ENCODE peak calls at places on chromosomes 7 and 10, in nine cellular contexts. Y is colonic mucosa; Q is CD8-positive, alpha-beta T cell; R is fibroblast of pulmonary artery; A is ovary; I is astrocyte of the spinal cord; T is tibial artery; H is HCT116; O is right atrium auricular region. F is an unnamed sample.

GRCh38 chr10:13993169-13993568 is 337.6 kb downstream of the FRMD4A start:
- DNase-seq in T (no peak), O (no peak), Y (no peak), A (no peak), R (peak), Q (no peak), H (no peak), I (peak), F (no peak)

GRCh38 chr7:22900101-22900500 is 77.5 kb upstream of the TOMM7 start:
- DNase-seq in T (no peak), I (no peak), R (no peak), Q (no peak), O (no peak), Y (no peak), A (no peak), H (no peak), F (no peak)

GRCh38 chr10:80465839-80466590 is 11.9 kb downstream of the TSPAN14 start:
- DNase-seq in Y (no peak), R (no peak), Q (peak), O (no peak), I (no peak), A (no peak), T (no peak), H (no peak), F (peak)

GRCh38 chr10:105592468-105592867 is 951.4 kb downstream of the SORCS3 start:
- DNase-seq in Q (no peak), A (no peak), T (no peak), Y (no peak), I (no peak), R (no peak), O (no peak), H (no peak), F (no peak)

GRCh38 chr10:73889014-73889413 is 14.7 kb upstream of the CAMK2G start:
- DNase-seq in O (no peak), T (peak), I (peak), Q (no peak), R (peak), H (peak), Y (peak), A (no peak), F (peak)

GRCh38 chr7:2022737-2023250 is 210.0 kb downstream of the MAD1L1 start:
- DNase-seq in Y (no peak), A (no peak), H (no peak), R (no peak), T (no peak), O (no peak), Q (no peak), I (no peak), F (no peak)

GRCh38 chr7:105589221-105590077 is 8.2 kb upstream of the EFCAB10 start:
- DNase-seq in Y (peak), O (peak), H (peak), R (peak), T (peak), Q (peak), A (peak), I (peak), F (peak)

GRCh38 chr10:29951441-29951931 is 107.9 kb downstream of the JCAD start:
- DNase-seq in H (no peak), I (peak), R (peak), O (no peak), A (no peak), Y (no peak), Q (no peak), T (no peak), F (no peak)

GRCh38 chr7:149321978-149322541 is 60.1 kb downstream of the ZNF783 start:
- DNase-seq in H (no peak), A (no peak), R (peak), Y (no peak), T (no peak), I (peak), O (no peak), Q (no peak), F (no peak)

GRCh38 chr7:151404216-151405011 is 5.4 kb downstream of the WDR86 start:
- DNase-seq in R (no peak), O (peak), H (peak), Y (no peak), Q (no peak), I (peak), T (no peak), A (no peak), F (no peak)

GRCh38 chr7:44967571-44968446 is 11.0 kb downstream of the MYO1G start:
- DNase-seq in A (no peak), I (no peak), T (peak), O (no peak), Q (no peak), Y (no peak), R (peak), H (no peak), F (no peak)

GRCh38 chr7:12747687-12748306 is 60.4 kb downstream of the ARL4A start:
- DNase-seq in R (no peak), I (no peak), T (no peak), Y (no peak), Q (no peak), A (no peak), H (no peak), O (no peak), F (no peak)

GRCh38 chr7:53697913-53698312 is 662.5 kb downstream of the POM121L12 start:
- DNase-seq in Q (no peak), O (no peak), I (no peak), T (no peak), R (no peak), Y (no peak), A (no peak), H (no peak), F (no peak)

GRCh38 chr7:86914468-86915054 is 144.9 kb downstream of the ELAPOR2 start:
- DNase-seq in I (peak), T (no peak), R (peak), O (no peak), Y (no peak), H (no peak), Q (no peak), A (no peak), F (peak)

GRCh38 chr10:56646301-56646700 is 285.2 kb upstream of the ZWINT start:
- DNase-seq in Q (no peak), A (no peak), H (no peak), I (no peak), O (no peak), T (no peak), Y (no peak), R (no peak), F (no peak)

GRCh38 chr10:93591065-93591808 is 9.8 kb downstream of the RBP4 start:
- DNase-seq in H (no peak), A (no peak), I (no peak), R (no peak), Q (no peak), T (no peak), Y (peak), O (no peak), F (no peak)

GRCh38 chr10:30002438-30003266 is 56.7 kb downstream of the JCAD start:
- DNase-seq in H (peak), A (peak), O (peak), T (peak), I (peak), R (peak), Y (peak), Q (peak), F (peak)

GRCh38 chr10:36063396-36063795 is 421.3 kb upstream of the FZD8 start:
- DNase-seq in A (no peak), I (no peak), R (no peak), O (no peak), T (no peak), H (no peak), Y (no peak), Q (no peak), F (no peak)

GRCh38 chr10:126598009-126598408 is 72.5 kb downstream of the C10orf90 start:
- DNase-seq in H (peak), I (peak), Q (no peak), R (peak), A (no peak), T (no peak), Y (peak), O (no peak), F (peak)

GRCh38 chr7:66464059-66464458 is 164.6 kb upstream of the KCTD7 start:
- DNase-seq in I (no peak), R (no peak), O (no peak), A (no peak), T (no peak), Y (no peak), H (no peak), Q (no peak), F (no peak)

GRCh38 chr7:55056577-55057480 is 38.0 kb downstream of the EGFR start:
- DNase-seq in T (peak), O (peak), A (no peak), R (no peak), H (no peak), I (no peak), Q (no peak), Y (no peak), F (no peak)

GRCh38 chr7:19410096-19410495 is 264.9 kb upstream of the FERD3L start:
- DNase-seq in I (no peak), O (no peak), Q (no peak), T (no peak), A (no peak), H (no peak), R (peak), Y (no peak), F (no peak)

GRCh38 chr10:79285315-79286185 is 61.7 kb upstream of the PPIF start:
- DNase-seq in T (no peak), A (no peak), H (no peak), Q (peak), R (no peak), O (no peak), I (no peak), Y (no peak), F (peak)
- H3K4me3 ChIP-seq in T (no peak), A (no peak), H (no peak), Q (no peak), R (no peak), O (no peak), I (no peak), Y (no peak), F (peak)

DNA sequence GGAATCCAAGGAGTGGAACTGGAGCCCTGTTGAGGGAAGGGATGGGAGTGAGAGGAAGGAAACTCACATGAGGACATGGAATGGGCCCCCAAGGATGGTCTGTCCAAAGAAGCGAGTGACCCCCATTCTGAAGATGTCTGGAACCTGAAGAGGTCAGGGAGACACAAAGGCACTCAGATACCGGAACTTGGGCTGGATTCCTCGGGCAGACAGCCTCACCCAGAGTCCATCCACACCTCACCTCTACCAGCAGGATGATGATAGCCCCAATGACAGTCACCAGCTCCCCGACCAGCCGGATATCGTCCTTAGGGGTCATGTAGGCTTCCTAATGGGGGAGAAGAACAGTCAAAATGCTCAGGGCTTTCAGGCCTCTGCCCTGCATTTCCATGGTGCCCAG is 10.7 kb downstream of the TRPV6 start:
- DNase-seq in I (no peak), R (no peak), T (no peak), H (no peak), Q (no peak), Y (no peak), A (no peak), O (no peak), F (no peak)
- TF ChIP-seq CTCF in I (no peak), R (no peak), T (no peak), H (no peak), Q (no peak), Y (no peak), A (no peak), O (no peak), F (no peak)

GRCh38 chr10:71714592-71714991 is 5.0 kb downstream of the C10orf105 start:
- DNase-seq in T (no peak), Q (no peak), O (no peak), Y (no peak), I (no peak), H (no peak), A (peak), R (no peak), F (no peak)

GRCh38 chr10:71714055-71714454 is 5.5 kb downstream of the C10orf105 start:
- DNase-seq in I (no peak), Q (no peak), O (no peak), R (no peak), Y (no peak), A (peak), T (no peak), H (no peak), F (no peak)

GRCh38 chr10:71716406-71716805 is 3.2 kb downstream of the C10orf105 start:
- DNase-seq in T (no peak), H (no peak), Q (no peak), I (no peak), O (no peak), A (no peak), R (no peak), Y (no peak), F (no peak)

GRCh38 chr10:71715860-71716259 is 3.7 kb downstream of the C10orf105 start:
- DNase-seq in Q (no peak), Y (no peak), A (peak), O (no peak), H (no peak), R (no peak), T (no peak), I (no peak), F (no peak)

GRCh38 chr10:71715026-71715425 is 4.6 kb downstream of the C10orf105 start:
- DNase-seq in Q (no peak), Y (no peak), R (no peak), A (peak), I (no peak), O (no peak), T (no peak), H (no peak), F (no peak)
- H3K4me3 ChIP-seq in Q (no peak), Y (no peak), R (no peak), A (no peak), I (no peak), O (no peak), T (no peak), H (no peak), F (no peak)

DNA sequence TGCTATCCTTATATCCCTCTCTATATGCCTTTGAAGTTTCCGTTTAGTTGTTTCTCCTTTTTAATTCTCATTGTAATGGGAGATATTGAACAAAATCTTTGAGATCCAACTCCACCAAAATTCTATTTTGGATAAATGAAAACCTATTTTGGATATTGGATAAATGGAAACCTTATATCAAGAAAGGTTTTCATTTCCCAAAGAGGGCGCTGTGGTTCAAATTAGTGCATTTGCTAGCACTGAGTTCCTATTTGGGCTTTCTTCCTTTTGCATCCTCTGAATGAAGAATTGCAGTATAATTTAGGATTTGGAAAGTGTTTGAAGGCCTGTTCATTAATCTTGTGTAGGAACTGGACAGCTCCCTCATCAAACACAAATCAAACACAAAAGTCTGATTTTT is 80.7 kb upstream of the KLF14 start:
- DNase-seq in H (peak), Q (no peak), A (no peak), O (no peak), R (peak), T (no peak), I (peak), Y (no peak), F (peak)
- TF ChIP-seq CTCF in H (peak), Q (peak), A (no peak), O (peak), R (peak), T (no peak), I (peak), Y (no peak), F (no peak)

GRCh38 chr7:159147246-159147645 is 2.6 kb upstream of the VIPR2 start:
- DNase-seq in A (no peak), I (no peak), Q (no peak), Y (no peak), H (no peak), O (no peak), T (peak), R (no peak), F (no peak)
- H3K4me3 ChIP-seq in A (no peak), I (no peak), Q (no peak), Y (no peak), H (no peak), O (no peak), T (no peak), R (no peak), F (no peak)

GRCh38 chr10:116810895-116811294 is 38.4 kb upstream of the ENO4 start:
- DNase-seq in I (no peak), Q (no peak), Y (no peak), A (no peak), O (no peak), H (no peak), T (no peak), R (no peak), F (no peak)

GRCh38 chr10:116808706-116809105 is 40.6 kb upstream of the ENO4 start:
- DNase-seq in T (no peak), I (no peak), A (no peak), R (no peak), O (no peak), Q (no peak), H (no peak), Y (no peak), F (no peak)

GRCh38 chr10:116811691-116812090 is 37.6 kb upstream of the ENO4 start:
- DNase-seq in Y (no peak), H (no peak), A (no peak), T (no peak), R (no peak), O (no peak), I (no peak), Q (no peak), F (no peak)

GRCh38 chr10:116809528-116810500 is 39.5 kb upstream of the ENO4 start:
- DNase-seq in H (peak), A (no peak), O (no peak), I (no peak), R (peak), T (no peak), Q (no peak), Y (peak), F (no peak)
- TF ChIP-seq CTCF in H (peak), A (no peak), O (peak), I (peak), R (peak), T (no peak), Q (no peak), Y (peak), F (peak)

DNA sequence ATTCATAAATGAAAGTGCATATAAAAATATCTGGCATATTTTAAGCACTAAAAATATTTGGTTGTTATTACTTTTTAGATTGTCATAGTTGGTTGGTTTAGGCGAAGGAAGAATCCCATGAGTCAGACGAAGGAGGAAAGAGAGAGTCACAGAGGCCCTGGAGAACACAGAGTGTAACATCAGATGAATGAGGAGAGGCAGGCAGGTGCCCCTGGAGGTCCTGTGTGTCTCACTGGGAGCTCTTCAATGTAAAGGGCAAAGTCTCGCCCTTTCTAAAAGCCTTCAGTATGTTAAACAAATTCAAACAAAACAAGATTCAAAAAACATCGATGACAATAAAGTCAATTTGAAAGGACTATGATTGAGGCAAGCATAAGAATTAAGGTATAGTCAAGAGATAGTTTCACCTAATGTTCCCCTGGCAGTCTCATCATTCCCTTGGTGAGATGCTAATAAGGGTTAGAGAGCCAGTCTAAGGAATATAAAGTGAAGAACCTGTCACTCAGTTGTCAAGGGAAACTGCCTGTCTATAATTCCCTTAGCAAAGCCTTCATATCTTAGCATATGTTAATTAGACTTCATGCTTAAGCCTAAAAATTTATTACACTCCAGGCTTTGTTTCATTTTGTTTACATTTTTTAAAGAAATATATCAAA is 194.3 kb downstream of the TPK1 start:
- DNase-seq in O (no peak), R (no peak), A (no peak), H (no peak), Q (no peak), I (no peak), Y (no peak), T (no peak), F (no peak)
- H3K4me3 ChIP-seq in O (no peak), R (no peak), A (no peak), H (no peak), Q (no peak), I (no peak), Y (no peak), T (no peak), F (no peak)